ENCODE peak calls at places on chromosomes 12 and 14, in six cellular contexts. E, T, Y, V, U and I are unnamed samples.

GRCh38 chr12:93381183-93381975 is 3.7 kb downstream of the NUDT4 start:
- DNase-seq in E (no peak), T (no peak), Y (no peak), V (no peak), U (no peak), I (no peak)

GRCh38 chr12:109445224-109445623 is 31.9 kb downstream of the KCTD10 start:
- DNase-seq in E (no peak), T (no peak), Y (no peak), V (peak; percentile 61), U (no peak), I (no peak)

GRCh38 chr12:44921736-44922135 is 45.6 kb upstream of the NELL2 start:
- DNase-seq in E (no peak), T (no peak), Y (no peak), V (no peak), U (no peak), I (no peak)

GRCh38 chr12:53174881-53175491 is 5.5 kb upstream of the ZNF740 start:
- DNase-seq in E (peak; percentile 43), T (no peak), Y (peak; percentile 94), V (peak; percentile 42), U (no peak), I (no peak)

GRCh38 chr14:77303417-77304156 is 17.1 kb downstream of the POMT2 start:
- DNase-seq in E (no peak), T (no peak), Y (peak; percentile 89), V (peak; percentile 97), U (no peak), I (peak; percentile 58)

GRCh38 chr14:93937519-93937918 is 10.4 kb downstream of the FAM181A start:
- DNase-seq in E (no peak), T (no peak), Y (no peak), V (no peak), U (no peak), I (no peak)

GRCh38 chr14:101991336-101991735 is 27.0 kb downstream of the DYNC1H1 start:
- DNase-seq in E (no peak), T (no peak), Y (no peak), V (no peak), U (no peak), I (no peak)

GRCh38 chr12:131357152-131357747 is 353.6 kb upstream of the SFSWAP start:
- DNase-seq in E (no peak), T (no peak), Y (no peak), V (no peak), U (no peak), I (no peak)

GRCh38 chr12:47557401-47557800 is 148.4 kb downstream of the RPAP3 start:
- DNase-seq in E (no peak), T (peak; percentile 79), Y (no peak), V (no peak), U (no peak), I (no peak)

GRCh38 chr12:71060426-71060825 is 97.4 kb downstream of the TSPAN8 start:
- DNase-seq in E (no peak), T (no peak), Y (no peak), V (no peak), U (no peak), I (no peak)

GRCh38 chr14:89270439-89271227 is 146.4 kb downstream of the FOXN3 start:
- DNase-seq in E (peak; percentile 51), T (no peak), Y (no peak), V (no peak), U (no peak), I (no peak)

GRCh38 chr12:113453330-113453729 is 18.3 kb downstream of the LHX5 start:
- DNase-seq in E (no peak), T (no peak), Y (no peak), V (no peak), U (no peak), I (no peak)

GRCh38 chr12:113449299-113449698 is 22.4 kb downstream of the LHX5 start:
- DNase-seq in E (no peak), T (no peak), Y (no peak), V (no peak), U (no peak), I (no peak)

GRCh38 chr12:113448874-113449273 is 22.8 kb downstream of the LHX5 start:
- DNase-seq in E (no peak), T (no peak), Y (no peak), V (no peak), U (no peak), I (no peak)

GRCh38 chr12:113452458-113452857 is 19.2 kb downstream of the LHX5 start:
- DNase-seq in E (no peak), T (no peak), Y (no peak), V (no peak), U (no peak), I (no peak)

DNA sequence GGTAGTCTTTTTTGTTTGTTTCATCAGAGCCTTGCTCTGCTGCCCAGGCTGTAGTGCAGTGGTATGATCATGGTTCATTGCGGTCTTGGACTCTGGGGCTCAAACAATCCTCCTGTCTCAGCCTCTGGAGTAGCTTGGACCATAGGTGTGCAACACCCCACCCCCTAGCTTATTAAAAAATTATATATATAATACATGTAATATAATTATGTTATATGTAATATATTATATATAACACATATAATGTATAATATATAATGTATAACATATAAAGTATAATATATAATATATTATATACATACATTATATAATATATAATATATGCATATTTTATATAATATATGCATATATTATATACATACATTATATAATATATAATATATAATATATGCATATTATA is 21.8 kb downstream of the LHX5 start:
- DNase-seq in E (no peak), T (no peak), Y (no peak), V (no peak), U (no peak), I (no peak)
- TF ChIP-seq CTCF in E (no peak), T (no peak), Y (no peak), V (no peak), U (no peak), I (no peak)

GRCh38 chr12:52055781-52056711 is 4.8 kb downstream of the NR4A1 start:
- DNase-seq in E (no peak), T (peak; percentile 85), Y (no peak), V (peak; percentile 56), U (peak; percentile 86), I (no peak)
- TF ChIP-seq POLR2A in E (no peak), T (no peak), Y (no peak), V (peak; percentile 65), U (no peak), I (no peak)

GRCh38 chr12:42485823-42486222 is 103.7 kb downstream of the PRICKLE1 start:
- DNase-seq in E (no peak), T (no peak), Y (no peak), V (no peak), U (no peak), I (no peak)
- H3K4me3 ChIP-seq in E (no peak overlapping the region), T (no peak overlapping the region), Y (no peak overlapping the region), V (no peak overlapping the region), U (no peak overlapping the region), I (no peak overlapping the region)

GRCh38 chr12:42586268-42586667 is 3.3 kb downstream of the PRICKLE1 start:
- DNase-seq in E (no peak), T (no peak), Y (no peak), V (no peak), U (no peak), I (no peak)
- TF ChIP-seq CTCF in E (no peak), T (no peak), Y (no peak), V (peak; percentile 22), U (no peak), I (no peak)

GRCh38 chr12:121789800-121790748 is 3.4 kb downstream of the RHOF start:
- DNase-seq in E (peak; percentile 44), T (peak; percentile 77), Y (no peak), V (peak; percentile 34), U (peak; percentile 88), I (no peak)
- TF ChIP-seq POLR2A in E (no peak), T (no peak), Y (no peak), V (no peak), U (no peak), I (no peak)

GRCh38 chr12:3559601-3560294 is 68.7 kb downstream of the PRMT8 start:
- DNase-seq in E (no peak), T (no peak), Y (no peak), V (no peak), U (no peak), I (no peak)
- H3K4me3 ChIP-seq in E (no peak overlapping the region), T (no peak overlapping the region), Y (no peak overlapping the region), V (no peak overlapping the region), U (no peak overlapping the region), I (no peak overlapping the region)